ENCODE peak calls at places on chromosomes 16 and 17, in eight cellular contexts. One of them, this sample, is unnamed.

GRCh38 chr17:1644493-1645206 is 882 bp downstream of the SCARF1 start:
- DNase-seq in neural progenitor cell: no peak
- DNase-seq in fibroblast of lung: no peak
- DNase-seq in cardiac muscle cell: no peak
- DNase-seq in upper lobe of right lung: no peak
- DNase-seq in transverse colon: no peak
- DNase-seq in ovary: no peak
- DNase-seq in Peyer's patch: no peak
- DNase-seq in this sample: no peak

GRCh38 chr16:49622421-49623402 is 233.2 kb downstream of the ZNF423 start:
- DNase-seq in neural progenitor cell: no peak
- DNase-seq in fibroblast of lung: no peak
- DNase-seq in cardiac muscle cell: no peak
- DNase-seq in upper lobe of right lung: peak; percentile 59
- DNase-seq in transverse colon: no peak
- DNase-seq in ovary: peak; percentile 4
- DNase-seq in Peyer's patch: no peak
- DNase-seq in this sample: no peak

GRCh38 chr17:17457680-17458079 is 19.1 kb upstream of the MED9 start:
- DNase-seq in neural progenitor cell: no peak
- DNase-seq in fibroblast of lung: no peak
- DNase-seq in cardiac muscle cell: no peak
- DNase-seq in upper lobe of right lung: no peak
- DNase-seq in transverse colon: peak; percentile 17
- DNase-seq in ovary: no peak
- DNase-seq in Peyer's patch: no peak
- DNase-seq in this sample: peak; percentile 48

GRCh38 chr17:73348018-73348823 is 36.4 kb upstream of the CDC42EP4 start:
- DNase-seq in neural progenitor cell: no peak
- DNase-seq in fibroblast of lung: no peak
- DNase-seq in cardiac muscle cell: no peak
- DNase-seq in upper lobe of right lung: no peak
- DNase-seq in transverse colon: no peak
- DNase-seq in ovary: no peak
- DNase-seq in Peyer's patch: no peak
- DNase-seq in this sample: no peak

GRCh38 chr17:36600477-36600876 is 906 bp upstream of the MRM1 start:
- DNase-seq in neural progenitor cell: no peak
- DNase-seq in fibroblast of lung: no peak
- DNase-seq in cardiac muscle cell: no peak
- DNase-seq in upper lobe of right lung: peak; percentile 54
- DNase-seq in transverse colon: no peak
- DNase-seq in ovary: no peak
- DNase-seq in Peyer's patch: no peak
- DNase-seq in this sample: no peak

GRCh38 chr17:67582632-67583230 is 135.0 kb upstream of the NOL11 start:
- DNase-seq in neural progenitor cell: no peak
- DNase-seq in fibroblast of lung: peak; percentile 51
- DNase-seq in cardiac muscle cell: no peak
- DNase-seq in upper lobe of right lung: no peak
- DNase-seq in transverse colon: peak; percentile 79
- DNase-seq in ovary: peak; percentile 69
- DNase-seq in Peyer's patch: peak; percentile 68
- DNase-seq in this sample: peak; percentile 84

GRCh38 chr16:2507052-2507678 is 6.6 kb upstream of the ATP6V0C start:
- DNase-seq in neural progenitor cell: no peak
- DNase-seq in fibroblast of lung: no peak
- DNase-seq in cardiac muscle cell: no peak
- DNase-seq in upper lobe of right lung: peak; percentile 85
- DNase-seq in transverse colon: peak; percentile 49
- DNase-seq in ovary: no peak
- DNase-seq in Peyer's patch: no peak
- DNase-seq in this sample: peak; percentile 69

GRCh38 chr16:11571549-11571948 is 15.2 kb downstream of the LITAF start:
- DNase-seq in neural progenitor cell: no peak
- DNase-seq in fibroblast of lung: no peak
- DNase-seq in cardiac muscle cell: no peak
- DNase-seq in upper lobe of right lung: peak; percentile 31
- DNase-seq in transverse colon: no peak
- DNase-seq in ovary: peak; percentile 5
- DNase-seq in Peyer's patch: no peak
- DNase-seq in this sample: no peak

GRCh38 chr16:55367796-55368195 is 43.8 kb downstream of the IRX6 start:
- DNase-seq in neural progenitor cell: no peak
- DNase-seq in fibroblast of lung: no peak
- DNase-seq in cardiac muscle cell: no peak
- DNase-seq in upper lobe of right lung: no peak
- DNase-seq in transverse colon: no peak
- DNase-seq in ovary: no peak
- DNase-seq in Peyer's patch: no peak
- DNase-seq in this sample: no peak

DNA sequence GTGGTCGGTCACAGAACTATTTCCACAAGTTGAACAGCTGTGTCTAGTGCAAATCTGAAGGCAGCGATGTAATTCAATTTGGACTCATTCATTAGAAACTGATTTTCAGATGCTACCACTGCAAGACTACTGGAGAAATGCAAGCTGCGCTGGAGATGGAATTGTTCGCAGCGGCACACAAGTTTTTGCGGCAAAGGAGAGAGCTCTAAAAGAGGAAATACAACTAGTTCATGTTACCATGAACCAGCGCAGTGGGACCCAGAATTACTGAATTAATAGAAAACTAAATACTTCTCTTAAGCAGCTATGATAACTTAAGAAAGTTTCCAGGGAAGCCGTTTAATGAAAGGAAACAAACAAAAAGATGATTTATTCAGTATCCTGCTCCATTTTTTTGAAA is 1.9 kb downstream of the CREBBP start:
- DNase-seq in neural progenitor cell: no peak
- DNase-seq in fibroblast of lung: peak; percentile 51
- DNase-seq in cardiac muscle cell: no peak
- DNase-seq in upper lobe of right lung: no peak
- DNase-seq in transverse colon: no peak
- DNase-seq in ovary: no peak
- DNase-seq in Peyer's patch: no peak
- DNase-seq in this sample: no peak
- H3K4me1 ChIP-seq in neural progenitor cell: peaks cover 48% of the 10 kb centered on the region
- H3K4me1 ChIP-seq in fibroblast of lung: peaks cover 13% of the 10 kb centered on the region
- H3K4me1 ChIP-seq in cardiac muscle cell: peaks cover 45% of the 10 kb centered on the region
- H3K4me1 ChIP-seq in upper lobe of right lung: peaks cover 56% of the 10 kb centered on the region
- H3K4me1 ChIP-seq in transverse colon: peaks cover 47% of the 10 kb centered on the region
- H3K4me1 ChIP-seq in ovary: peaks cover 24% of the 10 kb centered on the region
- H3K4me1 ChIP-seq in Peyer's patch: peaks cover 21% of the 10 kb centered on the region
- H3K4me1 ChIP-seq in this sample: peaks cover 42% of the 10 kb centered on the region

DNA sequence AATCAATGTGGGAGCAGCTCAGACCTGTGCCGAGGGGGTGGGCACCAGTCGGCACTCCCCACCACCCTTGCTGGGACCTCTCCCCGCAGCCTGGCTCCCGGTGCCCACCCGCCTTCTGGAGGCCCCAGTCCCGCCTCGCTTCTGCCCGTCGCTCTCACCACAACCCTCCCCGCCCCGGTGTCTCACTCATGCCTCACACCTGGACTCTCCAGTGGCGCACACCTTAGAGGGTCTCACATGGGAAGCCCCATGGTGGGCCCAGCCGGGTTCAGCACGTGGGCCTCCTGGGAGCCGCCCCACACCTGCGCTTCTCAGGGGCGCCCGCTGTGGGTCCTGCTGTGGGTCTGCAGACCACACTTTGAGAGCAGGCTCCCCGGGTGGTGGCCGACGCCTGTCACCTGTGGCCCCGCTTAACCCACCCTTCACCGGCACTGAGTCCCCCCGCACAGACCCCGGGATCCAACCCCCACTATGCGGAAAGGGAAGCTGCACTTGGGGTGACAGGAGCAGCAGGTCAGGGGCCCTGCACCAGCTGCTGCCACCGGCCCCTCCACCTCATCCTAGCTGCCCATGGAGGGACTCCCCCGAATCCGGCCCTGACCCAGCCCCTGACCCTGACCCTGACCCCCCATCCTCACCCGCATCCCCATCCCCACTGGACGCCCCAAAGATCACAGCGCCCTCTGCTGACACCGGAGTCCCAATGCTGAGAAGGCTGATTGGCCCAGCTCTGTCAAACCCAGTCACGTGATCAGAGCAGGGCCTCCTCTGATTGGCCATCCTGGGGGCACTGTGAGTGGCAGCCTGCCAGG is 27.4 kb upstream of the SLC38A10 start:
- DNase-seq in neural progenitor cell: no peak
- DNase-seq in fibroblast of lung: no peak
- DNase-seq in cardiac muscle cell: no peak
- DNase-seq in upper lobe of right lung: no peak
- DNase-seq in transverse colon: no peak
- DNase-seq in ovary: no peak
- DNase-seq in Peyer's patch: no peak
- DNase-seq in this sample: peak; percentile 56
- TF ChIP-seq CTCF in neural progenitor cell: peak; percentile 29
- TF ChIP-seq CTCF in fibroblast of lung: peak; percentile 24
- TF ChIP-seq CTCF in cardiac muscle cell: peak; percentile 22
- TF ChIP-seq CTCF in upper lobe of right lung: peak; percentile 19
- TF ChIP-seq CTCF in transverse colon: no peak
- TF ChIP-seq CTCF in ovary: no peak
- TF ChIP-seq CTCF in Peyer's patch: no peak
- TF ChIP-seq CTCF in this sample: no peak

GRCh38 chr16:64364894-64365293 is 757.0 kb downstream of the CDH11 start:
- DNase-seq in neural progenitor cell: no peak
- DNase-seq in fibroblast of lung: peak; percentile 32
- DNase-seq in cardiac muscle cell: no peak
- DNase-seq in upper lobe of right lung: no peak
- DNase-seq in transverse colon: no peak
- DNase-seq in ovary: no peak
- DNase-seq in Peyer's patch: no peak
- DNase-seq in this sample: no peak
- H3K4me1 ChIP-seq in neural progenitor cell: no peaks in the 10 kb centered on the region
- H3K4me1 ChIP-seq in fibroblast of lung: peaks cover 3% of the 10 kb centered on the region
- H3K4me1 ChIP-seq in cardiac muscle cell: no peaks in the 10 kb centered on the region
- H3K4me1 ChIP-seq in upper lobe of right lung: no peaks in the 10 kb centered on the region
- H3K4me1 ChIP-seq in transverse colon: no peaks in the 10 kb centered on the region
- H3K4me1 ChIP-seq in ovary: no peaks in the 10 kb centered on the region
- H3K4me1 ChIP-seq in Peyer's patch: no peaks in the 10 kb centered on the region
- H3K4me1 ChIP-seq in this sample: no peaks in the 10 kb centered on the region

GRCh38 chr16:715448-716249 is 731 bp downstream of the METRN start:
- DNase-seq in neural progenitor cell: peak; percentile 83
- DNase-seq in fibroblast of lung: peak; percentile 18
- DNase-seq in cardiac muscle cell: peak; percentile 79
- DNase-seq in upper lobe of right lung: peak; percentile 75
- DNase-seq in transverse colon: no peak
- DNase-seq in ovary: no peak
- DNase-seq in Peyer's patch: no peak
- DNase-seq in this sample: peak; percentile 61
- TF ChIP-seq CTCF in neural progenitor cell: peak; percentile 42
- TF ChIP-seq CTCF in fibroblast of lung: no peak
- TF ChIP-seq CTCF in cardiac muscle cell: peak; percentile 5
- TF ChIP-seq CTCF in upper lobe of right lung: no peak
- TF ChIP-seq CTCF in transverse colon: no peak
- TF ChIP-seq CTCF in ovary: no peak
- TF ChIP-seq CTCF in Peyer's patch: peak; percentile 6
- TF ChIP-seq CTCF in this sample: no peak

DNA sequence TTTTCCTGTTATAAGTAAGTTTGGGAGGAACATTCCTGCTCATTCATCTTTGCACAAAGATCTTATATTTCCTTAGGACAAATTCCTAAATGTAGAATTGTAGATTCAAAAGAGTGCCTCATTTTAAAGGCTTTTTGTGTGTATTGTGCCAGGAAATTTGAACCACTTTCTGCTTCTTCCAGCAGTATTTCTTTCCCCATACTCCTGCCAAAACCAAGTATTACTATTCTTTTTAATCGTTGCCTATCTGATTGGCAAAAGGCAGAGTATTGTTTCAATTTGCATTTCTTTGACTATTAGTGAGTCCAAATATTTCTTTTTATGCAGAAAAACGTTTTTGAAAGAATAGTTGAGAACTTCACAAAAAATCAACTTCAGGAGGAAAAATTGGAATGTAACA is 9.3 kb downstream of the ANKS4B start:
- DNase-seq in neural progenitor cell: no peak
- DNase-seq in fibroblast of lung: no peak
- DNase-seq in cardiac muscle cell: no peak
- DNase-seq in upper lobe of right lung: no peak
- DNase-seq in transverse colon: no peak
- DNase-seq in ovary: no peak
- DNase-seq in Peyer's patch: no peak
- DNase-seq in this sample: no peak
- H3K4me1 ChIP-seq in neural progenitor cell: no peaks in the 10 kb centered on the region
- H3K4me1 ChIP-seq in fibroblast of lung: no peaks in the 10 kb centered on the region
- H3K4me1 ChIP-seq in cardiac muscle cell: no peaks in the 10 kb centered on the region
- H3K4me1 ChIP-seq in upper lobe of right lung: no peaks in the 10 kb centered on the region
- H3K4me1 ChIP-seq in transverse colon: peaks cover 3% of the 10 kb centered on the region
- H3K4me1 ChIP-seq in ovary: no peaks in the 10 kb centered on the region
- H3K4me1 ChIP-seq in Peyer's patch: no peaks in the 10 kb centered on the region
- H3K4me1 ChIP-seq in this sample: peaks cover 12% of the 10 kb centered on the region

GRCh38 chr16:24497405-24497804 is 42.0 kb upstream of the RBBP6 start:
- DNase-seq in neural progenitor cell: no peak
- DNase-seq in fibroblast of lung: no peak
- DNase-seq in cardiac muscle cell: peak; percentile 23
- DNase-seq in upper lobe of right lung: no peak
- DNase-seq in transverse colon: no peak
- DNase-seq in ovary: no peak
- DNase-seq in Peyer's patch: no peak
- DNase-seq in this sample: no peak

GRCh38 chr16:24504467-24505345 is 34.7 kb upstream of the RBBP6 start:
- DNase-seq in neural progenitor cell: peak; percentile 78
- DNase-seq in fibroblast of lung: peak; percentile 68
- DNase-seq in cardiac muscle cell: peak; percentile 70
- DNase-seq in upper lobe of right lung: no peak
- DNase-seq in transverse colon: peak; percentile 38
- DNase-seq in ovary: no peak
- DNase-seq in Peyer's patch: no peak
- DNase-seq in this sample: peak; percentile 57

GRCh38 chr16:24493859-24494258 is 45.5 kb upstream of the RBBP6 start:
- DNase-seq in neural progenitor cell: no peak
- DNase-seq in fibroblast of lung: no peak
- DNase-seq in cardiac muscle cell: no peak
- DNase-seq in upper lobe of right lung: peak; percentile 2
- DNase-seq in transverse colon: no peak
- DNase-seq in ovary: no peak
- DNase-seq in Peyer's patch: no peak
- DNase-seq in this sample: no peak

GRCh38 chr16:24499193-24499814 is 40.1 kb upstream of the RBBP6 start:
- DNase-seq in neural progenitor cell: peak; percentile 79
- DNase-seq in fibroblast of lung: peak; percentile 22
- DNase-seq in cardiac muscle cell: peak; percentile 65
- DNase-seq in upper lobe of right lung: peak; percentile 36
- DNase-seq in transverse colon: peak; percentile 30
- DNase-seq in ovary: no peak
- DNase-seq in Peyer's patch: no peak
- DNase-seq in this sample: peak; percentile 50
- TF ChIP-seq CTCF in neural progenitor cell: peak; percentile 82
- TF ChIP-seq CTCF in fibroblast of lung: peak; percentile 41
- TF ChIP-seq CTCF in cardiac muscle cell: peak; percentile 50
- TF ChIP-seq CTCF in upper lobe of right lung: no peak
- TF ChIP-seq CTCF in transverse colon: peak; percentile 7
- TF ChIP-seq CTCF in ovary: no peak
- TF ChIP-seq CTCF in Peyer's patch: no peak
- TF ChIP-seq CTCF in this sample: no peak

DNA sequence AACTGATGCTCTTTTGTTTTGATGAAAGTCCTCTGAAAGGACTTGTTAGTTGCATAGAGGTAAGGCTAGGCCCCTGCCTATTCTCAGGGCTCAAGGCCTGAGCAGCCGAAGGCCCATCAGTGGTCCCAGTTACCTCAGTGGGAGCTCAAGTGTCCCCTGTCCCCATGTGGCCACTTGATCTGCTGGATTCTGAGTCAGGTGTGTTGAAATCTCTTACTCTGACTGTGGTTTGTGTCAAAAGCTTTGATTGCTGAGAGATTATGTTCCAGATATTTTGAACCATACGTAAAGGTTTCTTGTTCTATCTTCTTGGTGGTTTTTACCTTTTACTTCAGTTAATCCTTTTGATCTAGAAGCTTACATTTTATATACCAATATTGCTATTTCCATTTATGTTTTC is 191.7 kb downstream of the LGALS9B start:
- DNase-seq in neural progenitor cell: no peak
- DNase-seq in fibroblast of lung: no peak
- DNase-seq in cardiac muscle cell: no peak
- DNase-seq in upper lobe of right lung: no peak
- DNase-seq in transverse colon: no peak
- DNase-seq in ovary: no peak
- DNase-seq in Peyer's patch: no peak
- DNase-seq in this sample: no peak
- H3K4me1 ChIP-seq in neural progenitor cell: no peaks in the 10 kb centered on the region
- H3K4me1 ChIP-seq in fibroblast of lung: peaks cover 3% of the 10 kb centered on the region
- H3K4me1 ChIP-seq in cardiac muscle cell: peaks cover 24% of the 10 kb centered on the region
- H3K4me1 ChIP-seq in upper lobe of right lung: no peaks in the 10 kb centered on the region
- H3K4me1 ChIP-seq in transverse colon: no peaks in the 10 kb centered on the region
- H3K4me1 ChIP-seq in ovary: peaks cover 6% of the 10 kb centered on the region
- H3K4me1 ChIP-seq in Peyer's patch: no peaks in the 10 kb centered on the region
- H3K4me1 ChIP-seq in this sample: no peaks in the 10 kb centered on the region